ENCODE peak calls at places on chromosomes 7 and 10, in five cellular contexts. U is stimulated activated CD4-positive, alpha-beta T cell treated with anti-CD3 and anti-CD28 coated beads, Interleukin-12 subunit alpha, Interleukin-12 subunit beta, amount 100 ng/mL, for 48 hours; H is AG04450; R is T-cell; W is NCI-H345. K is an unnamed sample.

GRCh38 chr7:125382401-125382800 is 452.8 kb upstream of the POT1 start:
- DNase-seq in U (no peak), H (no peak), R (no peak), W (no peak), K (no peak)

GRCh38 chr7:155190608-155191536 is 106.8 kb upstream of the INSIG1 start:
- DNase-seq in U (peak), H (no peak), R (no peak), W (no peak), K (peak)

GRCh38 chr7:2309889-2310331 is 4.3 kb downstream of the SNX8 start:
- DNase-seq in U (no peak), H (peak), R (no peak), W (no peak), K (no peak)

GRCh38 chr7:27151945-27152815 is at the start of gene HOXA3:
- DNase-seq in U (no peak), H (no peak), R (no peak), W (no peak), K (peak)

GRCh38 chr7:55129409-55130078 is 110.7 kb downstream of the EGFR start:
- DNase-seq in U (no peak), H (no peak), R (no peak), W (no peak), K (no peak)

GRCh38 chr10:88127766-88128165 is 264.3 kb downstream of the PTEN start:
- DNase-seq in U (no peak), H (no peak), R (no peak), W (no peak), K (no peak)

GRCh38 chr7:132933076-132933466 is 148.8 kb downstream of the CHCHD3 start:
- DNase-seq in U (no peak), H (no peak), R (no peak), W (no peak), K (no peak)

GRCh38 chr10:124619195-124619594 is 125.0 kb downstream of the FAM53B start:
- DNase-seq in U (no peak), H (no peak), R (peak), W (no peak), K (no peak)

GRCh38 chr10:17394854-17395253 is 59.5 kb downstream of the ST8SIA6 start:
- DNase-seq in U (no peak), H (no peak), R (no peak), W (no peak), K (no peak)

GRCh38 chr7:127865466-127865865 is 165.8 kb downstream of the LRRC4 start:
- DNase-seq in U (no peak), H (no peak), R (no peak), W (no peak), K (no peak)

GRCh38 chr7:33459340-33459751 is 330.0 kb downstream of the BBS9 start:
- DNase-seq in U (no peak), H (peak), R (no peak), W (peak), K (no peak)

GRCh38 chr7:43577485-43577951 is 5.4 kb upstream of the STK17A start:
- DNase-seq in U (no peak), H (no peak), R (no peak), W (no peak), K (no peak)

GRCh38 chr7:50739744-50740455 is 42.8 kb downstream of the GRB10 start:
- DNase-seq in U (peak), H (no peak), R (peak), W (no peak), K (peak)

GRCh38 chr7:2100278-2101205 is 132.2 kb downstream of the MAD1L1 start:
- DNase-seq in U (no peak), H (no peak), R (peak), W (peak), K (no peak)

GRCh38 chr10:44962870-44963738 is 3.5 kb downstream of the RASSF4 start:
- DNase-seq in U (no peak), H (no peak), R (no peak), W (no peak), K (no peak)

GRCh38 chr7:42135728-42136127 is 101.3 kb downstream of the GLI3 start:
- DNase-seq in U (no peak), H (no peak), R (no peak), W (no peak), K (no peak)

GRCh38 chr7:116503835-116504234 is 4.3 kb downstream of the CAV2 start:
- DNase-seq in U (no peak), H (no peak), R (no peak), W (no peak), K (no peak)

GRCh38 chr7:107180378-107180777 is 11.6 kb downstream of the HBP1 start:
- DNase-seq in U (peak), H (peak), R (peak), W (no peak), K (peak)

GRCh38 chr7:127253289-127254162 is 785 bp upstream of the GRM8 start:
- DNase-seq in U (peak), H (no peak), R (peak), W (peak), K (no peak)

GRCh38 chr10:122939819-122940543 is 14.0 kb downstream of the C10orf88 start:
- DNase-seq in U (no peak), H (peak), R (no peak), W (no peak), K (no peak)

GRCh38 chr7:40833541-40834234 is 698.9 kb downstream of the SUGCT start:
- DNase-seq in U (no peak), H (no peak), R (no peak), W (no peak), K (no peak)

GRCh38 chr10:74947781-74948401 is 121.5 kb downstream of the KAT6B start:
- DNase-seq in U (no peak), H (no peak), R (no peak), W (peak), K (no peak)

GRCh38 chr7:91519241-91520200 is 255.3 kb downstream of the FZD1 start:
- DNase-seq in U (no peak), H (no peak), R (no peak), W (peak), K (no peak)

GRCh38 chr7:19009241-19009935 is 108.0 kb downstream of the TWIST1 start:
- DNase-seq in U (no peak), H (no peak), R (no peak), W (no peak), K (no peak)

GRCh38 chr10:21318768-21319167 is 206.7 kb downstream of the SKIDA1 start:
- DNase-seq in U (no peak), H (no peak), R (no peak), W (peak), K (no peak)

GRCh38 chr7:98831641-98832221 is 38.1 kb downstream of the TMEM130 start:
- DNase-seq in U (peak), H (no peak), R (no peak), W (no peak), K (no peak)

GRCh38 chr7:131076711-131077170 is 250.9 kb upstream of the MKLN1 start:
- DNase-seq in U (no peak), H (no peak), R (no peak), W (no peak), K (no peak)

GRCh38 chr7:108425876-108426275 is 30.4 kb downstream of the NRCAM start:
- DNase-seq in U (no peak), H (no peak), R (no peak), W (no peak), K (no peak)

GRCh38 chr10:59829601-59830000 is 76.3 kb upstream of the MRLN start:
- DNase-seq in U (no peak), H (no peak), R (no peak), W (no peak), K (no peak)

K was measured in CD8-positive, alpha-beta T cell.